ENCODE peak calls at places on chromosomes 16 and 17, in six cellular contexts. D is NCI-H146; A is non-pigmented ciliary epithelial cell; Z is activated CD4-positive, CD25-positive, alpha-beta regulatory T cell; I is effector memory CD4-positive, alpha-beta T cell; K is A172. N is an unnamed sample.

GRCh38 chr17:41910701-41911391 is 7.9 kb downstream of the ACLY start:
- DNase-seq in D (no peak), A (peak), Z (no peak), I (no peak), K (peak), N (no peak)

GRCh38 chr16:61149709-61150108 is 886.5 kb downstream of the CDH8 start:
- DNase-seq in D (no peak), A (no peak), Z (no peak), I (no peak), K (no peak), N (no peak)

GRCh38 chr17:55680983-55681382 is 41.7 kb downstream of the TMEM100 start:
- DNase-seq in D (no peak), A (no peak), Z (no peak), I (no peak), K (no peak), N (no peak)

GRCh38 chr17:39195568-39196160 is 1.8 kb downstream of the CACNB1 start:
- DNase-seq in D (no peak), A (no peak), Z (no peak), I (no peak), K (no peak), N (no peak)

GRCh38 chr17:44309472-44309871 is 1.1 kb downstream of the RUNDC3A start:
- DNase-seq in D (no peak), A (no peak), Z (no peak), I (no peak), K (peak), N (no peak)

GRCh38 chr16:68406458-68407041 is 41.8 kb downstream of the SMPD3 start:
- DNase-seq in D (peak), A (peak), Z (no peak), I (no peak), K (peak), N (no peak)

GRCh38 chr17:32529604-32530003 is 42.8 kb downstream of the CDK5R1 start:
- DNase-seq in D (peak), A (no peak), Z (no peak), I (no peak), K (peak), N (no peak)

GRCh38 chr16:26992661-26993365 is 73.9 kb upstream of the C16orf82 start:
- DNase-seq in D (no peak), A (no peak), Z (no peak), I (no peak), K (no peak), N (no peak)

GRCh38 chr17:76145231-76146052 is 4.4 kb upstream of the FOXJ1 start:
- DNase-seq in D (peak), A (no peak), Z (no peak), I (peak), K (no peak), N (no peak)

GRCh38 chr16:25823891-25824290 is 132.1 kb downstream of the HS3ST4 start:
- DNase-seq in D (no peak), A (no peak), Z (no peak), I (no peak), K (no peak), N (no peak)

GRCh38 chr17:82443465-82444283 is 6.9 kb downstream of the CYBC1 start:
- DNase-seq in D (no peak), A (no peak), Z (no peak), I (no peak), K (no peak), N (no peak)

GRCh38 chr17:10215286-10215685 is 16.9 kb upstream of the GAS7 start:
- DNase-seq in D (no peak), A (no peak), Z (no peak), I (no peak), K (no peak), N (no peak)

GRCh38 chr16:65745-66144 is 6.7 kb downstream of the RHBDF1 start:
- DNase-seq in D (peak), A (no peak), Z (peak), I (peak), K (peak), N (no peak)

GRCh38 chr17:77741109-77741508 is 217.4 kb upstream of the TNRC6C start:
- DNase-seq in D (no peak), A (no peak), Z (no peak), I (no peak), K (no peak), N (no peak)

GRCh38 chr17:67531291-67531690 is 154.2 kb downstream of the PITPNC1 start:
- DNase-seq in D (no peak), A (no peak), Z (no peak), I (no peak), K (no peak), N (no peak)

GRCh38 chr17:82837586-82838320 is 2.1 kb downstream of the ZNF750 start:
- DNase-seq in D (no peak), A (no peak), Z (no peak), I (no peak), K (no peak), N (no peak)

N was measured in keratinocyte.